ENCODE peak calls at places on chromosomes 12 and 14, in nine cellular contexts. R is lower leg skin, Z is RPMI7951, D is dermis blood vessel endothelial cell, F is memory B cell, G is GDM1, X is epithelial cell of esophagus, V is progenitor cell of endocrine pancreas, C is endothelial cell of umbilical vein. Y is an unnamed sample.

GRCh38 chr12:98503343-98503592 is 12.1 kb upstream of the TMPO start:
- DNase-seq in F (peak; percentile 79), G (peak; percentile 78), C (peak; percentile 97), R (peak; percentile 98), D (peak; percentile 97), X (peak; percentile 91), Z (peak; percentile 85), V (peak; percentile 88), Y (peak; percentile 79)

GRCh38 chr14:92563359-92563758 is 49.8 kb downstream of the RIN3 start:
- DNase-seq in F (no peak), G (peak; percentile 36), D (no peak), R (no peak), V (no peak), Z (peak; percentile 35), X (peak; percentile 81), C (no peak), Y (peak; percentile 20)

GRCh38 chr14:103724116-103724515 is 8.5 kb downstream of the ZFYVE21 start:
- DNase-seq in Z (no peak), D (peak; percentile 39), C (peak; percentile 21), X (no peak), F (no peak), V (no peak), G (no peak), R (no peak), Y (no peak)

GRCh38 chr12:120048258-120048657 is 59.2 kb downstream of the BICDL1 start:
- DNase-seq in V (no peak), R (no peak), G (no peak), C (no peak), F (no peak), X (no peak), Z (no peak), D (no peak), Y (no peak)

GRCh38 chr12:122965356-122965755 is 907 bp downstream of the ABCB9 start:
- DNase-seq in D (no peak), X (no peak), R (no peak), V (no peak), G (no peak), F (no peak), Z (no peak), C (no peak), Y (no peak)

GRCh38 chr12:44574586-44574985 is 301.5 kb downstream of the NELL2 start:
- DNase-seq in D (no peak), G (no peak), R (no peak), V (no peak), C (no peak), X (no peak), F (no peak), Z (no peak), Y (no peak)

GRCh38 chr12:10392394-10392930 is 2.6 kb upstream of the KLRK1 start:
- DNase-seq in R (peak; percentile 90), C (no peak), G (peak; percentile 16), Z (peak; percentile 94), V (no peak), F (no peak), D (peak; percentile 10), X (peak; percentile 93), Y (peak; percentile 68)

GRCh38 chr12:52087961-52088820 is 8.7 kb downstream of the SMIM41 start:
- DNase-seq in Z (no peak), F (peak; percentile 41), V (no peak), D (no peak), R (peak; percentile 76), X (no peak), G (no peak), C (no peak), Y (no peak)

GRCh38 chr14:23831591-23831990 is 122.0 kb upstream of the DHRS4 start:
- DNase-seq in V (no peak), G (peak; percentile 81), R (no peak), X (no peak), Z (peak; percentile 1), D (no peak), F (no peak), C (no peak), Y (no peak)

Y was measured in RWPE1.